ENCODE peak calls at places on chromosomes 2 and 18, in six cellular contexts. Y is mesothelial cell of epicardium; F is non-pigmented ciliary epithelial cell; N is stimulated activated naive CD8-positive, alpha-beta T cell treated with anti-CD3 and anti-CD28 coated beads, Interleukin-15, Interleukin-2, amounts not matched to agents 100 U/mL and 50 U/mL, for 24 hours; Q is amniotic epithelial cell; R is hepatic stellate cell. I is an unnamed sample.

GRCh38 chr18:50967714-50968661 is at the start of gene ELAC1:
- DNase-seq in F (no peak), R (peak), Q (peak), Y (peak), N (peak), I (peak)

GRCh38 chr2:189685540-189686229 is 11.2 kb downstream of the ANKAR start:
- DNase-seq in F (peak), Q (peak), R (peak), Y (peak), N (no peak), I (no peak)

GRCh38 chr2:133293544-133294270 is 274.6 kb downstream of the NCKAP5 start:
- DNase-seq in Y (no peak), N (no peak), R (peak), Q (peak), F (no peak), I (no peak)

GRCh38 chr2:64675860-64676259 is 22.1 kb upstream of the SERTAD2 start:
- DNase-seq in F (no peak), Y (no peak), Q (no peak), R (no peak), N (peak), I (no peak)

GRCh38 chr2:26316041-26316440 is 29.9 kb upstream of the SELENOI start:
- DNase-seq in Y (no peak), Q (no peak), F (no peak), N (no peak), R (no peak), I (no peak)

GRCh38 chr2:191087311-191087710 is 63.5 kb downstream of the STAT4 start:
- DNase-seq in Q (no peak), F (no peak), N (no peak), Y (no peak), R (no peak), I (no peak)

GRCh38 chr2:201260302-201260800 is at the start of gene CASP8:
- DNase-seq in R (no peak), N (peak), Q (peak), F (no peak), Y (no peak), I (no peak)

GRCh38 chr2:71680925-71681324 is 227.6 kb downstream of the DYSF start:
- DNase-seq in Q (no peak), Y (no peak), N (no peak), R (no peak), F (no peak), I (no peak)

GRCh38 chr2:68750592-68751396 is 16.2 kb downstream of the ARHGAP25 start:
- DNase-seq in Q (no peak), Y (peak), N (no peak), R (no peak), F (no peak), I (no peak)

GRCh38 chr2:42939411-42940206 is 147.2 kb upstream of the HAAO start:
- DNase-seq in F (no peak), Q (no peak), N (no peak), R (no peak), Y (no peak), I (no peak)

GRCh38 chr2:238378230-238379095 is 48.3 kb upstream of the ASB1 start:
- DNase-seq in R (no peak), N (no peak), Q (no peak), Y (no peak), F (no peak), I (no peak)

GRCh38 chr2:239577306-239577705 is 176.5 kb upstream of the HDAC4 start:
- DNase-seq in Y (no peak), R (no peak), N (no peak), Q (no peak), F (no peak), I (no peak)

GRCh38 chr2:10471046-10471571 is 23.0 kb upstream of the ODC1 start:
- DNase-seq in Y (no peak), R (no peak), Q (peak), F (no peak), N (no peak), I (no peak)

GRCh38 chr2:153115141-153115540 is 363.4 kb downstream of the RPRM start:
- DNase-seq in F (no peak), N (no peak), Q (no peak), R (no peak), Y (no peak), I (no peak)

GRCh38 chr2:96154506-96155380 is 9.5 kb upstream of the DUSP2 start:
- DNase-seq in Q (no peak), R (no peak), Y (no peak), N (peak), F (no peak), I (no peak)

GRCh38 chr2:149038442-149039212 is at the start of gene LYPD6B:
- DNase-seq in F (no peak), Y (peak), R (peak), Q (no peak), N (no peak), I (no peak)